ENCODE peak calls at places on chromosomes 11 and 22, in six cellular contexts. Z, M, A, K, I and W are unnamed samples.

GRCh38 chr11:3104051-3104714 is 47.0 kb upstream of the CARS1 start:
- DNase-seq in Z (no peak), M (no peak), A (no peak), K (no peak), I (no peak), W (no peak)

GRCh38 chr11:76791861-76792260 is 8.7 kb downstream of the TSKU start:
- DNase-seq in Z (peak; percentile 29), M (no peak), A (peak; percentile 16), K (peak; percentile 79), I (no peak), W (peak; percentile 79)

GRCh38 chr11:66002648-66003225 is 434 bp downstream of the BANF1 start:
- DNase-seq in Z (peak; percentile 81), M (peak; percentile 92), A (peak; percentile 62), K (peak; percentile 37), I (peak; percentile 50), W (no peak)

GRCh38 chr11:110629594-110629993 is 82.6 kb downstream of the ARHGAP20 start:
- DNase-seq in Z (no peak), M (no peak), A (no peak), K (no peak), I (no peak), W (no peak)

GRCh38 chr11:115652094-115652493 is 147.9 kb upstream of the CADM1 start:
- DNase-seq in Z (no peak), M (no peak), A (no peak), K (no peak), I (no peak), W (no peak)

GRCh38 chr11:94151903-94152677 is 23.4 kb downstream of the PANX1 start:
- DNase-seq in Z (peak; percentile 54), M (peak; percentile 62), A (no peak), K (peak; percentile 89), I (no peak), W (peak; percentile 87)

GRCh38 chr11:1778141-1778911 is 14.6 kb upstream of the CTSD start:
- DNase-seq in Z (no peak), M (peak; percentile 88), A (peak; percentile 4), K (no peak), I (no peak), W (no peak)

GRCh38 chr22:18057568-18058209 is 20.1 kb upstream of the PEX26 start:
- DNase-seq in Z (peak; percentile 95), M (no peak), A (peak; percentile 92), K (peak; percentile 100), I (no peak), W (peak; percentile 97)

GRCh38 chr11:114142646-114143045 is 83.1 kb downstream of the ZBTB16 start:
- DNase-seq in Z (no peak), M (no peak), A (no peak), K (no peak), I (no peak), W (no peak)

GRCh38 chr11:75858613-75859012 is 43.6 kb downstream of the UVRAG start:
- DNase-seq in Z (no peak), M (no peak), A (no peak), K (peak; percentile 72), I (no peak), W (peak; percentile 20)

GRCh38 chr11:119190531-119190930 is 5.3 kb downstream of the NHERF4 start:
- DNase-seq in Z (no peak), M (no peak), A (no peak), K (no peak), I (no peak), W (no peak)

GRCh38 chr22:24060375-24060788 is 49.3 kb downstream of the CABIN1 start:
- DNase-seq in Z (peak; percentile 42), M (no peak), A (peak; percentile 30), K (peak; percentile 94), I (no peak), W (peak; percentile 96)

GRCh38 chr11:118928870-118929495 is 3.3 kb upstream of the BCL9L start:
- DNase-seq in Z (peak; percentile 70), M (peak; percentile 88), A (peak; percentile 81), K (peak; percentile 70), I (peak; percentile 69), W (no peak)

GRCh38 chr11:124758355-124759267 is 3.5 kb downstream of the ESAM start:
- DNase-seq in Z (peak; percentile 75), M (peak; percentile 93), A (peak; percentile 40), K (peak; percentile 55), I (peak; percentile 78), W (peak; percentile 41)

GRCh38 chr11:40130427-40130826 is 1329.0 kb downstream of the LRRC4C start:
- DNase-seq in Z (no peak), M (no peak), A (no peak), K (peak; percentile 11), I (no peak), W (no peak)

GRCh38 chr11:117299351-117300300 is 8.5 kb downstream of the BACE1-AS start:
- DNase-seq in Z (no peak), M (no peak), A (no peak), K (no peak), I (no peak), W (no peak)

GRCh38 chr11:73249304-73249703 is 22.8 kb upstream of the P2RY6 start:
- DNase-seq in Z (no peak), M (no peak), A (no peak), K (peak; percentile 85), I (no peak), W (no peak)

GRCh38 chr11:73246303-73246702 is 25.8 kb upstream of the P2RY6 start:
- DNase-seq in Z (no peak), M (no peak), A (no peak), K (no peak), I (no peak), W (no peak)

GRCh38 chr11:73249858-73250773 is 22.0 kb upstream of the P2RY6 start:
- DNase-seq in Z (no peak), M (no peak), A (no peak), K (no peak), I (no peak), W (no peak)

GRCh38 chr11:73245461-73245860 is 26.7 kb upstream of the P2RY6 start:
- DNase-seq in Z (no peak), M (no peak), A (no peak), K (no peak), I (no peak), W (no peak)

GRCh38 chr11:73248526-73249185 is 23.5 kb upstream of the P2RY6 start:
- DNase-seq in Z (no peak), M (no peak), A (no peak), K (no peak), I (no peak), W (no peak)
- H3K27me3 ChIP-seq in Z (no peaks in the 10 kb centered on the region), M (no peaks in the 10 kb centered on the region), A (no peaks in the 10 kb centered on the region), K (no peaks in the 10 kb centered on the region), I (no peaks in the 10 kb centered on the region), W (no peaks in the 10 kb centered on the region)

DNA sequence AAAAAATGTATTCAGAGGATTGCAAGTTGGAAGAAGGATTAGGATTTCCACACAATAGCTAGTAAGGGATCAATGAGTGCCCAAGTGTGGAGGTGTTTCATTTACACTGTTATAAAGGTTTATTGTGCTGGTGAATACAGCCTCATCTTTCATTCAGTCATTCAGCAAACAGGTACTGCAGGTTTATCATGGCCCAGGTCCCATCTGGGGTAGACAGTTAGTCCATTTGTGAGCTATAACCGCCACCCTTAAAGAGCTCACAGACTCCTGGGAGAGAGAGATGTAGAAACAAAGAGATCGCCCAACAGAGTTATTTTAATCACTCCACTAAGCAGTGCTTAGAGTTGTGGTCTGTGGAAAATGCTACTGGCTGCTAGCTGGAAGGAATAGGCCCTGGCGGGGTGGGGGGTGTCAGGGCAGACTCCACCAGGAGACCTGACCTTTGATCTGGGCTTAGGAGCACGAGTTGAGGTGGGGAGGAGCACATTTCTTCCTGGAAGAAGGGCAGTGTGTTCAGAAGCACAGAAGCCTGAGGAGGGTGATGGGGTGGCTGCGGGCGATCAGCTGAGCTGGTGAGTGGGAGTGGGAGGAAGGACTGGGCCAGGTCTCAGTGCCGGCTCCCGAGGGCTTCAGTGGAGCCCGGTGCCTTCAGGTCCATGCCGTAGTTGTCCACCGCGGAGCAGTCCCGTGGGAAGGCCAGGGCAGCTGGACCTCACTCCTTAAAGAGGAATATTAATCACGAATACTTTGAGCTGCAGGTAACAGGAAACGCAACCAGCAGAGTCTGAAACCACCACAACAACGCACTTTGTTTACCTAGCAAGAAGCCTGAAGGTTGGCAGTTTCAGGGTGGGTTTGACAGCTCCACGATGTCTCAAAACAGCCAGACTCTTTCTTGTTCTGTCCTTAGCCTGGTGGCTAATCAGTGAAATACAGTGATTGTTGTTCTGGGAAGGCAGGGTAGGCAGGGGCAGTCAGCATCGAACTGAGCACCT is 11.2 kb downstream of the TOM1 start:
- DNase-seq in Z (peak; percentile 20), M (no peak), A (no peak), K (peak; percentile 24), I (no peak), W (no peak)
- TF ChIP-seq CTCF in Z (no peak), M (no peak), A (no peak), K (no peak), I (no peak), W (no peak)

DNA sequence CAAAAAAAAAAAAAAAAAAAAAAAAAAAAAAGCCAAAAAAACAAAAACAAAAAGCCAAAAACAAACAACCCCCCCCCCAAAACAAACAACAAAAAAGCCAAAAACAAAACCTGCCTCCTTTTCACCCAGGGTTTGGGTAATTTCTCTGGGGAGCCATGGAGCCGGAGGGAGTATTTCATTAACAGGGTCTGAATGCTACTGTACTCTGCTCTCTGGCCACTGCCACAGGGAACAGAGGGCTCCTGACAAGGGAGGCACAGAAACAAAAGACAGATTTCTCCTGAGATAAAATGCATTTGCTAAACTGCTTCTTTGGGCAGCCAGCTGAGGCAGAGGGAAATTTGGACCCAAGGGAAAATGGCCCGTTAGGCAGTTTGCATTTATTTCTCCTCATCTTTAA is 266.0 kb upstream of the SYN3 start:
- DNase-seq in Z (no peak), M (no peak), A (no peak), K (no peak), I (no peak), W (no peak)
- H3K27ac ChIP-seq in Z (no peak overlapping the region), M (no peak overlapping the region), A (no peak overlapping the region), K (no peak overlapping the region), I (peak overlapping the region; percentile 36), W (no peak overlapping the region)

DNA sequence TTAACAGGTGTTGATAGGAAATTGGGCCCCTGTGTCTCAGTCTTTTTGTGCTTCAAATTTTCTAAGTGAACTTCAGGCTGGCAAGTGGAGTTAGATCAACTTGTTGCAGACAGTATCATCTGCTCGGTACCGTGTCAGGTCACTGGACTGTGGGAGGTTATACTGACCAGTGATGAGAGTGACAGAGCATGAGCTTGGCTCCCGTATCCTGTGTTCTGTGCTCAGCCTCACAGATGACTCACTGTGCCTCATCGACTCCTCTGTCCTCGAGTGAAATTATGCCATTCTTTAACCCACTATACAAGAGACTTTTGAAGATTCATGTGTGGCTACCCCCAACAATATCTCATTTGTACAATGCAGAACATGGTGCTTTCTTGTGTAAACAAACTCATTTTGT is 7.9 kb downstream of the GRAP2 start:
- DNase-seq in Z (no peak), M (no peak), A (no peak), K (peak; percentile 17), I (no peak), W (peak; percentile 14)
- H3K27me3 ChIP-seq in Z (peaks cover 5% of the 10 kb centered on the region), M (peaks cover 8% of the 10 kb centered on the region), A (no peaks in the 10 kb centered on the region), K (no peaks in the 10 kb centered on the region), I (peaks cover 75% of the 10 kb centered on the region), W (peaks cover 7% of the 10 kb centered on the region)